ENCODE peak calls at places on chromosomes 11 and 22, in ten cellular contexts. A is NB4, B is lower lobe of right lung, L is cardiac muscle cell, O is ascending aorta, V is fibroblast of lung, Q is PC-9, J is choroid plexus epithelial cell, M is brain microvascular endothelial cell, G is fibroblast of the aortic adventitia. F is an unnamed sample.

GRCh38 chr22:25077964-25078363 is 121.7 kb upstream of the CRYBB3 start:
- DNase-seq in A (no peak), G (no peak), V (no peak), O (no peak), Q (no peak), B (no peak), M (no peak), L (no peak), J (no peak), F (no peak)

GRCh38 chr11:22193348-22194051 is 615 bp downstream of the ANO5 start:
- DNase-seq in Q (no peak), G (no peak), J (no peak), O (no peak), B (peak), M (no peak), A (no peak), V (no peak), L (peak), F (no peak)

GRCh38 chr11:9571071-9571765 is 2.3 kb upstream of the WEE1 start:
- DNase-seq in J (no peak), B (no peak), G (no peak), O (no peak), Q (no peak), M (no peak), V (no peak), L (no peak), A (no peak), F (no peak)

GRCh38 chr22:35517769-35518530 is 22.7 kb upstream of the RASD2 start:
- DNase-seq in V (no peak), G (peak), B (no peak), Q (no peak), L (no peak), O (no peak), M (no peak), J (no peak), A (no peak), F (no peak)

GRCh38 chr22:28345304-28345703 is 334.3 kb downstream of the TTC28 start:
- DNase-seq in V (peak), O (no peak), B (no peak), A (no peak), L (peak), M (no peak), G (peak), Q (no peak), J (no peak), F (no peak)

GRCh38 chr11:706439-706956 is 467 bp downstream of the EPS8L2 start:
- DNase-seq in M (no peak), J (peak), O (peak), L (no peak), G (peak), B (peak), V (peak), A (no peak), Q (peak), F (no peak)

GRCh38 chr22:27636716-27637503 is 164.6 kb downstream of the MN1 start:
- DNase-seq in L (peak), B (no peak), V (no peak), Q (no peak), M (no peak), O (peak), J (no peak), G (no peak), A (no peak), F (peak)

GRCh38 chr11:45717526-45717925 is 52.1 kb upstream of the CHST1 start:
- DNase-seq in V (no peak), A (no peak), G (no peak), B (no peak), Q (no peak), L (no peak), M (no peak), O (no peak), J (no peak), F (no peak)

GRCh38 chr22:22746061-22746962 is 101.9 kb downstream of the GGTLC2 start:
- DNase-seq in Q (no peak), G (no peak), M (no peak), O (no peak), B (no peak), V (no peak), A (no peak), J (no peak), L (no peak), F (no peak)

GRCh38 chr22:46734830-46735453 is 3.1 kb downstream of the CERK start:
- DNase-seq in V (no peak), M (no peak), L (no peak), G (peak), J (peak), O (no peak), Q (no peak), A (peak), B (peak), F (no peak)

GRCh38 chr11:3972431-3972830 is 117.0 kb downstream of the STIM1 start:
- DNase-seq in V (no peak), B (no peak), J (no peak), O (no peak), M (no peak), G (no peak), L (no peak), Q (peak), A (no peak), F (no peak)

GRCh38 chr11:65425971-65426838 is 3.6 kb downstream of the NEAT1 start:
- DNase-seq in O (peak), J (peak), L (no peak), Q (peak), V (peak), M (peak), A (peak), B (no peak), G (peak), F (no peak)

GRCh38 chr11:102614485-102614884 is 10.6 kb downstream of the MMP20 start:
- DNase-seq in V (no peak), Q (no peak), M (no peak), L (no peak), J (no peak), B (no peak), O (no peak), G (no peak), A (peak), F (no peak)

GRCh38 chr22:17664414-17665045 is 26.0 kb downstream of the BCL2L13 start:
- DNase-seq in M (no peak), J (peak), O (no peak), G (no peak), L (no peak), V (no peak), Q (no peak), B (no peak), A (no peak), F (no peak)

GRCh38 chr11:45314900-45315299 is 28.8 kb upstream of the SYT13 start:
- DNase-seq in G (no peak), V (no peak), A (no peak), J (no peak), Q (no peak), B (no peak), M (no peak), L (no peak), O (no peak), F (no peak)

GRCh38 chr11:73520358-73521061 is 77.4 kb downstream of the FAM168A start:
- DNase-seq in O (no peak), L (no peak), M (no peak), Q (no peak), J (peak), A (no peak), V (peak), G (no peak), B (no peak), F (no peak)

GRCh38 chr11:75350743-75351540 is 519 bp downstream of the ARRB1 start:
- DNase-seq in A (peak), O (peak), J (no peak), G (peak), L (no peak), V (peak), Q (no peak), B (peak), M (no peak), F (no peak)

GRCh38 chr11:66181632-66182345 is 86.7 kb upstream of the RAB1B start:
- DNase-seq in G (peak), A (no peak), L (no peak), J (no peak), O (no peak), B (no peak), M (no peak), V (no peak), Q (no peak), F (no peak)

GRCh38 chr11:112734207-112734606 is 227.0 kb upstream of the NCAM1 start:
- DNase-seq in A (peak), J (peak), B (no peak), O (no peak), Q (no peak), V (peak), M (peak), G (peak), L (peak), F (no peak)

GRCh38 chr22:27329966-27330645 is 471.4 kb downstream of the MN1 start:
- DNase-seq in M (no peak), V (no peak), J (no peak), L (no peak), Q (no peak), B (no peak), O (no peak), G (no peak), A (no peak), F (peak)

GRCh38 chr11:72430743-72431570 is 3.4 kb downstream of the CLPB start:
- DNase-seq in J (peak), L (peak), B (peak), Q (no peak), G (peak), A (peak), V (peak), O (no peak), M (peak), F (no peak)

GRCh38 chr22:46057762-46058420 is 80.9 kb upstream of the WNT7B start:
- DNase-seq in O (peak), Q (no peak), B (peak), A (no peak), G (peak), V (peak), J (no peak), M (no peak), L (no peak), F (no peak)

GRCh38 chr22:46754110-46754799 is 8.2 kb upstream of the TBC1D22A start:
- DNase-seq in J (peak), M (peak), Q (peak), G (peak), L (no peak), B (peak), O (peak), A (peak), V (peak), F (peak)

GRCh38 chr11:44942029-44942710 is 8.5 kb downstream of the TP53I11 start:
- DNase-seq in J (no peak), Q (no peak), A (no peak), B (no peak), O (no peak), V (no peak), L (no peak), G (no peak), M (no peak), F (no peak)

GRCh38 chr11:46912526-46913150 is 5.7 kb downstream of the LRP4 start:
- DNase-seq in G (no peak), V (no peak), M (no peak), B (no peak), O (no peak), L (peak), A (peak), Q (no peak), J (no peak), F (no peak)

GRCh38 chr11:47941907-47942558 is 38.3 kb upstream of the PTPRJ start:
- DNase-seq in O (no peak), A (peak), G (no peak), L (no peak), B (no peak), V (no peak), M (no peak), J (peak), Q (peak), F (no peak)

GRCh38 chr11:79087238-79087956 is 353.4 kb downstream of the TENM4 start:
- DNase-seq in L (peak), O (no peak), V (peak), G (peak), B (no peak), Q (no peak), A (no peak), J (peak), M (peak), F (peak)

GRCh38 chr11:73359930-73360742 is 16.1 kb upstream of the RELT start:
- DNase-seq in Q (no peak), B (no peak), M (peak), G (peak), V (peak), L (peak), A (peak), J (peak), O (no peak), F (no peak)

GRCh38 chr22:45885171-45885840 is 91.7 kb downstream of the WNT7B start:
- DNase-seq in V (no peak), A (no peak), O (peak), B (peak), M (no peak), L (no peak), Q (no peak), G (no peak), J (no peak), F (no peak)

GRCh38 chr11:87892291-87892690 is 283.0 kb downstream of the RAB38 start:
- DNase-seq in G (no peak), J (no peak), O (no peak), B (no peak), Q (no peak), M (no peak), V (no peak), A (no peak), L (no peak), F (no peak)

GRCh38 chr11:47004595-47005033 is 68.1 kb downstream of the CSTPP1 start:
- DNase-seq in L (peak), A (peak), J (peak), O (peak), G (peak), V (peak), M (peak), B (peak), Q (peak), F (peak)

GRCh38 chr11:8192016-8192895 is 23.4 kb upstream of the RIC3 start:
- DNase-seq in B (peak), O (no peak), L (peak), J (peak), M (peak), A (peak), Q (no peak), G (peak), V (peak), F (peak)

GRCh38 chr22:22546490-22546889 is 12.6 kb downstream of the PRAME start:
- DNase-seq in Q (no peak), V (peak), L (no peak), J (peak), G (no peak), A (peak), B (no peak), O (no peak), M (no peak), F (no peak)

DNA sequence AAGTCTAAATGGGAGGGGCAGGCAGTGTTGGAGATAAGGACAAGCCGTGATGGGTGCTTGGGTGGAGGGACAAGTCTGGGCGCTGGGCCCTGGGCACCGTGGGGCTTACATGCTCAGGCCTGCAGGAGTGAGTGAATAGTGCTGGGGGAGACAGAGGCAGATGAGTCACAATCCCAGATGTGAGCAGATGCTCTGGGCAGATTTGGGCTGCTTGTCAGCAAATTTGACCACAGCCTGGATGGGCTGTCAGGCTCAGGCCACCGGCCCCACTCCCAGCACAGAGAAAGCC is 41.6 kb upstream of the ZBED5 start:
- DNase-seq in L (no peak), A (peak), J (no peak), O (peak), M (no peak), V (peak), B (peak), Q (peak), G (no peak), F (no peak)
- H3K4me3 ChIP-seq in L (no peak), A (no peak), J (no peak), O (no peak), M (no peak), V (no peak), B (peak), Q (peak), G (no peak), F (no peak)

GRCh38 chr22:50238755-50239154 is 6.1 kb downstream of the TUBGCP6 start:
- DNase-seq in G (no peak), A (no peak), O (no peak), Q (no peak), B (no peak), M (no peak), L (no peak), J (no peak), V (no peak), F (no peak)

GRCh38 chr22:50233223-50233622 is 11.6 kb downstream of the TUBGCP6 start:
- DNase-seq in Q (no peak), B (no peak), M (no peak), J (no peak), A (no peak), O (no peak), L (no peak), G (no peak), V (no peak), F (no peak)

GRCh38 chr22:50232481-50233151 is 12.2 kb downstream of the TUBGCP6 start:
- DNase-seq in B (no peak), V (no peak), L (no peak), A (no peak), M (no peak), O (no peak), Q (no peak), J (no peak), G (no peak), F (no peak)

GRCh38 chr22:50242406-50242949 is 2.3 kb downstream of the TUBGCP6 start:
- DNase-seq in J (no peak), Q (no peak), A (no peak), L (no peak), M (no peak), O (no peak), V (no peak), B (no peak), G (peak), F (no peak)

GRCh38 chr22:50236731-50237409 is 8.0 kb downstream of the TUBGCP6 start:
- DNase-seq in G (peak), O (no peak), Q (no peak), M (no peak), V (no peak), B (no peak), L (no peak), A (peak), J (peak), F (no peak)
- TF ChIP-seq CTCF in G (peak), O (no peak), Q (peak), M (peak), V (peak), B (peak), L (peak), A (peak), J (peak), F (peak)

GRCh38 chr11:95144313-95145235 is 54.9 kb downstream of the ENDOD1 start:
- DNase-seq in B (no peak), V (no peak), G (peak), O (no peak), Q (no peak), J (no peak), L (no peak), A (no peak), M (no peak), F (no peak)
- H3K4me3 ChIP-seq in B (no peak), V (no peak), G (no peak), O (no peak), Q (no peak), J (no peak), L (no peak), A (no peak), M (no peak), F (no peak)

GRCh38 chr22:42992886-42993479 is 22.0 kb downstream of the PACSIN2 start:
- DNase-seq in M (no peak), G (no peak), L (no peak), Q (no peak), J (no peak), B (no peak), A (no peak), O (peak), V (no peak), F (no peak)

GRCh38 chr22:42993651-42994275 is 21.2 kb downstream of the PACSIN2 start:
- DNase-seq in J (peak), O (peak), B (no peak), L (no peak), A (peak), Q (peak), M (no peak), G (peak), V (peak), F (no peak)

GRCh38 chr22:42991010-42991651 is 23.8 kb downstream of the PACSIN2 start:
- DNase-seq in G (peak), A (peak), O (peak), J (peak), Q (peak), B (no peak), M (peak), V (peak), L (no peak), F (peak)

GRCh38 chr22:42992092-42992491 is 22.9 kb downstream of the PACSIN2 start:
- DNase-seq in J (no peak), L (no peak), A (no peak), G (no peak), Q (no peak), B (no peak), M (no peak), O (peak), V (no peak), F (no peak)

DNA sequence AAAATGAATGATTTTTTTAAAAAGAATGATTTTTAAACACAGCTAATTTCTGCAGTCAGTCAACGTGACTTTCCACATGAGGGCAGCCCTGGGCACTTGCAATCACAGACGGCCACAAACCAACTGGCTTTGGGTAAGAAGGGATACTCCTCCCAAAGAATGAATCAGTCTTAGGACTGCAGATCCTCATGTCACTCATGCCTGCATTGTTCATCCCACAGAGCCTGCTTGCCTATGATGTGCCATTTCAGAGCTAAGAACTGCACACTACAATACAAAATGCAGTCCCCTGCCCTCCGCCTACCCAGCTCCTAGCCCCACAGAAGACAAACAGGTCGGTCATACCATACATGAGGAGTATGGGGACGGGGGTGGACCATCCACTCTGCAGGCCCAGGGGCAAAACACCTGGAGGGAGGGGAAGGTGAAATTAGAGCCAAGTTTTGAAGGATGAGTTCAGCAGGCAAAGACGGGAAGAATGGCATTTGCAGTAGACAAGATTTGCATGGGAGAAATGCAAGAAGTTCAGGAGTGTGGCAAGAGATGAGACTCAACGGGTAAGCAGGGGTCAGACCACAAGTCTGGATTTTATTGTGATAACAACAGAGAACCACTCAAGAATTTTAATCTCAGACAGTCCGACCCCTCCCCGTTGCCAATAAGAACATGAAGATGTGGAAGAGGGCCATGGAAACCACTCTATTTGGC is 24.7 kb downstream of the PACSIN2 start:
- DNase-seq in A (peak), G (peak), L (no peak), Q (peak), J (peak), M (peak), O (peak), V (peak), B (no peak), F (peak)
- TF ChIP-seq CTCF in A (peak), G (peak), L (peak), Q (peak), J (peak), M (peak), O (peak), V (peak), B (peak), F (peak)